ENCODE peak calls at places on chromosomes 5 and 9, in five cellular contexts. J is H1, M is esophagus muscularis mucosa, W is GM23338, Q is spleen. B is an unnamed sample.

GRCh38 chr5:1505506-1506241 is 18.1 kb downstream of the LPCAT1 start:
- DNase-seq in J (no peak), M (no peak), W (peak; percentile 48), Q (peak; percentile 82), B (no peak)

GRCh38 chr5:169906745-169907649 is 73.3 kb downstream of the INSYN2B start:
- DNase-seq in J (no peak), M (no peak), W (no peak), Q (no peak), B (no peak)

GRCh38 chr5:58794875-58795274 is 212.0 kb downstream of the RAB3C start:
- DNase-seq in J (no peak), M (no peak), W (no peak), Q (no peak), B (no peak)

GRCh38 chr9:127113540-127113928 is 8.9 kb downstream of the ANGPTL2 start:
- DNase-seq in J (no peak), M (no peak), W (no peak), Q (no peak), B (no peak)

GRCh38 chr5:5063533-5063953 is 76.6 kb upstream of the ADAMTS16 start:
- DNase-seq in J (no peak), M (peak; percentile 75), W (peak; percentile 31), Q (no peak), B (no peak)

GRCh38 chr9:134285215-134285845 is 40.9 kb upstream of the RXRA start:
- DNase-seq in J (no peak), M (no peak), W (no peak), Q (no peak), B (no peak)

GRCh38 chr5:180170111-180170809 is 38.8 kb downstream of the RASGEF1C start:
- DNase-seq in J (no peak), M (no peak), W (peak; percentile 33), Q (no peak), B (no peak)

GRCh38 chr5:125052601-125053000 is 306.2 kb upstream of the ZNF608 start:
- DNase-seq in J (no peak), M (no peak), W (peak; percentile 19), Q (no peak), B (no peak)

GRCh38 chr5:180704362-180704761 is 35.5 kb downstream of the OR2Y1 start:
- DNase-seq in J (no peak), M (no peak), W (no peak), Q (no peak), B (no peak)

GRCh38 chr9:105510024-105510423 is 47.9 kb upstream of the FKTN start:
- DNase-seq in J (no peak), M (no peak), W (no peak), Q (no peak), B (no peak)

GRCh38 chr5:53010819-53011218 is 21.7 kb downstream of the ITGA2 start:
- DNase-seq in J (no peak), M (no peak), W (no peak), Q (no peak), B (no peak)
- TF ChIP-seq POLR2AphosphoS5 in J (no peak), M (no peak), W (no peak), Q (no peak), B (no peak)

GRCh38 chr9:84271004-84271886 is 69.3 kb downstream of the SLC28A3 start:
- DNase-seq in J (peak; percentile 63), M (no peak), W (peak; percentile 92), Q (peak; percentile 92), B (peak; percentile 7)
- TF ChIP-seq POLR2AphosphoS5 in J (no peak), M (peak; percentile 67), W (no peak), Q (peak; percentile 74), B (no peak)

GRCh38 chr9:95510610-95511231 is 6.0 kb downstream of the PTCH1 start:
- DNase-seq in J (peak; percentile 89), M (no peak), W (peak; percentile 91), Q (peak; percentile 94), B (peak; percentile 92)
- TF ChIP-seq POLR2AphosphoS5 in J (no peak), M (peak; percentile 41), W (peak; percentile 46), Q (peak; percentile 72), B (peak; percentile 73)

GRCh38 chr9:114030364-114030763 is 47.7 kb downstream of the AMBP start:
- DNase-seq in J (no peak), M (peak; percentile 89), W (no peak), Q (peak; percentile 56), B (peak; percentile 2)

GRCh38 chr9:114027159-114027895 is 50.8 kb downstream of the AMBP start:
- DNase-seq in J (peak; percentile 24), M (peak; percentile 90), W (no peak), Q (no peak), B (peak; percentile 1)

GRCh38 chr9:114027901-114028465 is 50.1 kb downstream of the AMBP start:
- DNase-seq in J (no peak), M (peak; percentile 81), W (no peak), Q (no peak), B (no peak)

GRCh38 chr9:114029311-114030170 is 48.6 kb downstream of the AMBP start:
- DNase-seq in J (peak; percentile 30), M (peak; percentile 82), W (no peak), Q (peak; percentile 45), B (no peak)

DNA sequence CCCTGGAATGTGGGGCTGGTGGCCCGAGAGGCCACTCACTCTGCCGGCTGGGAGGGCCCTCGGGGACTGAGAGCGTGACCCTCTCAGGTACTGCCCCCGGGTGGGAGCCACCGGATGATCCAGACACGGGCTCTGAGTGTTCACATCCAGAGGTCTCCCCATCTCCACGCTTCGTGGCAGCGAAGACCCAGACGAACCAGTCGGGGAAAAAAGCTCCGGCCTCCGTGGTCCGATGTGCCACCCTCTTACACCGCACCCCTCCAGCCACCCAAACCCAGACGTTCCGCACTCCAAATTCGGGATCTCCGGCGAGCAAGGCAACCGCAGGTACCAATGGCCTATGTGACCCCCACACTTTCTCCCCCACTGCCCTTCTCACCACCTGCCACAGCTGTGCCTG is 49.5 kb downstream of the AMBP start:
- DNase-seq in J (peak; percentile 43), M (peak; percentile 77), W (no peak), Q (peak; percentile 69), B (no peak)
- TF ChIP-seq POLR2AphosphoS5 in J (no peak), M (no peak), W (no peak), Q (no peak), B (no peak)

GRCh38 chr5:149453618-149454415 is 74.7 kb upstream of the IL17B start:
- DNase-seq in J (no peak), M (no peak), W (no peak), Q (no peak), B (no peak)

GRCh38 chr5:149452665-149453617 is 73.8 kb upstream of the IL17B start:
- DNase-seq in J (no peak), M (no peak), W (peak; percentile 44), Q (no peak), B (no peak)

GRCh38 chr5:149457393-149457763 is 78.3 kb upstream of the IL17B start:
- DNase-seq in J (no peak), M (no peak), W (no peak), Q (no peak), B (no peak)

GRCh38 chr5:149456597-149457392 is 77.7 kb upstream of the IL17B start:
- DNase-seq in J (no peak), M (no peak), W (no peak), Q (no peak), B (no peak)

GRCh38 chr5:149455889-149456409 is 76.9 kb upstream of the IL17B start:
- DNase-seq in J (no peak), M (no peak), W (no peak), Q (no peak), B (no peak)
- TF ChIP-seq POLR2AphosphoS5 in J (no peak), M (peak; percentile 49), W (no peak), Q (no peak), B (no peak)

GRCh38 chr5:117186751-117187150 is 612.1 kb upstream of the SEMA6A start:
- DNase-seq in J (no peak), M (no peak), W (no peak), Q (no peak), B (no peak)

GRCh38 chr5:117188207-117188606 is 613.6 kb upstream of the SEMA6A start:
- DNase-seq in J (no peak), M (no peak), W (no peak), Q (no peak), B (no peak)

GRCh38 chr5:117189772-117190171 is 615.1 kb upstream of the SEMA6A start:
- DNase-seq in J (no peak), M (no peak), W (no peak), Q (no peak), B (no peak)
- TF ChIP-seq POLR2AphosphoS5 in J (no peak), M (no peak), W (no peak), Q (no peak), B (no peak)

GRCh38 chr5:178281321-178281720 is 48.7 kb upstream of the PHYKPL start:
- DNase-seq in J (no peak), M (no peak), W (no peak), Q (peak; percentile 64), B (no peak)

GRCh38 chr5:178278358-178279023 is 45.9 kb upstream of the PHYKPL start:
- DNase-seq in J (no peak), M (no peak), W (no peak), Q (no peak), B (no peak)

GRCh38 chr5:178280631-178281030 is 48.0 kb upstream of the PHYKPL start:
- DNase-seq in J (no peak), M (no peak), W (no peak), Q (peak; percentile 68), B (no peak)

GRCh38 chr5:178279026-178279722 is 46.6 kb upstream of the PHYKPL start:
- DNase-seq in J (no peak), M (no peak), W (no peak), Q (no peak), B (no peak)

GRCh38 chr5:178279723-178280438 is 47.3 kb upstream of the PHYKPL start:
- DNase-seq in J (peak; percentile 98), M (no peak), W (peak; percentile 95), Q (peak; percentile 96), B (peak; percentile 83)
- TF ChIP-seq POLR2AphosphoS5 in J (no peak), M (peak; percentile 63), W (no peak), Q (peak; percentile 69), B (peak; percentile 57)

B was measured in prostate gland.